ENCODE peak calls at places on chromosomes 7 and 10, in six cellular contexts. N is SK-N-SH, X is HCT116, Z is GM12878, K is K562, M is HepG2. P is an unnamed sample.

GRCh38 chr10:34474060-34474376 is 341.1 kb downstream of the PARD3 start:
- DNase-seq in N (no peak), X (peak; percentile 4), Z (no peak), K (no peak), M (peak; percentile 67), P (no peak)

GRCh38 chr7:39392151-39392550 is 174.1 kb upstream of the YAE1 start:
- DNase-seq in N (no peak), X (no peak), Z (no peak), K (no peak), M (no peak), P (no peak)

GRCh38 chr10:3825244-3825643 is 40.2 kb upstream of the KLF6 start:
- DNase-seq in N (no peak), X (no peak), Z (no peak), K (peak; percentile 39), M (peak; percentile 77), P (no peak)

GRCh38 chr10:5566606-5567005 is 41.8 kb downstream of the CALML3 start:
- DNase-seq in N (no peak), X (no peak), Z (no peak), K (no peak), M (no peak), P (no peak)

GRCh38 chr7:132488634-132489302 is 87.5 kb downstream of the PLXNA4 start:
- DNase-seq in N (peak; percentile 58), X (no peak), Z (no peak), K (no peak), M (no peak), P (no peak)

GRCh38 chr10:802506-802905 is 113.0 kb upstream of the DIP2C start:
- DNase-seq in N (no peak), X (no peak), Z (no peak), K (no peak), M (no peak), P (no peak)

GRCh38 chr10:35890061-35890969 is 248.2 kb upstream of the FZD8 start:
- DNase-seq in N (no peak), X (no peak), Z (no peak), K (no peak), M (no peak), P (no peak)

GRCh38 chr7:68224041-68224534 is 1227.5 kb downstream of the TYW1 start:
- DNase-seq in N (peak; percentile 79), X (no peak), Z (no peak), K (no peak), M (no peak), P (no peak)

GRCh38 chr10:10647331-10647730 is 370.3 kb upstream of the CELF2 start:
- DNase-seq in N (no peak), X (no peak), Z (no peak), K (no peak), M (no peak), P (no peak)

GRCh38 chr7:322111-322671 is 32.2 kb downstream of the FOXL3 start:
- DNase-seq in N (peak; percentile 100), X (peak; percentile 32), Z (no peak), K (peak; percentile 92), M (no peak), P (peak; percentile 99)

GRCh38 chr7:85483205-85483604 is 296.3 kb upstream of the SEMA3D start:
- DNase-seq in N (no peak), X (no peak), Z (no peak), K (no peak), M (no peak), P (no peak)

GRCh38 chr10:12405342-12406320 is 56.3 kb downstream of the CAMK1D start:
- DNase-seq in N (no peak), X (no peak), Z (no peak), K (no peak), M (no peak), P (no peak)

GRCh38 chr7:111788426-111788825 is 226.1 kb upstream of the IMMP2L start:
- DNase-seq in N (no peak), X (no peak), Z (no peak), K (no peak), M (no peak), P (no peak)

GRCh38 chr10:11165591-11166543 is 148.2 kb downstream of the CELF2 start:
- DNase-seq in N (peak; percentile 71), X (no peak), Z (no peak), K (peak; percentile 84), M (no peak), P (no peak)

GRCh38 chr10:45419673-45420020 is 45.6 kb downstream of the ALOX5 start:
- DNase-seq in N (peak; percentile 59), X (no peak), Z (no peak), K (no peak), M (no peak), P (no peak)

GRCh38 chr7:50203521-50203920 is 101.0 kb upstream of the IKZF1 start:
- DNase-seq in N (no peak), X (no peak), Z (no peak), K (no peak), M (no peak), P (no peak)

GRCh38 chr7:2860627-2861133 is 16.6 kb upstream of the GNA12 start:
- DNase-seq in N (no peak), X (no peak), Z (no peak), K (no peak), M (peak; percentile 85), P (no peak)

GRCh38 chr7:84187813-84188212 is 6.8 kb downstream of the SEMA3A start:
- DNase-seq in N (no peak), X (no peak), Z (no peak), K (no peak), M (no peak), P (no peak)

GRCh38 chr7:1225462-1226154 is 7.1 kb upstream of the UNCX start:
- DNase-seq in N (peak; percentile 95), X (no peak), Z (no peak), K (peak; percentile 77), M (no peak), P (peak; percentile 81)

GRCh38 chr10:100037758-100038315 is 28.1 kb upstream of the DNMBP start:
- DNase-seq in N (no peak), X (no peak), Z (no peak), K (no peak), M (no peak), P (no peak)

GRCh38 chr10:112821042-112821441 is 129.0 kb upstream of the TCF7L2 start:
- DNase-seq in N (no peak), X (no peak), Z (no peak), K (no peak), M (no peak), P (no peak)

GRCh38 chr7:121500659-121501058 is 104.6 kb upstream of the FAM3C start:
- DNase-seq in N (no peak), X (no peak), Z (no peak), K (no peak), M (no peak), P (no peak)

GRCh38 chr10:80542053-80542452 is 4.4 kb downstream of the SH2D4B start:
- DNase-seq in N (no peak), X (no peak), Z (no peak), K (no peak), M (peak; percentile 23), P (peak; percentile 14)

GRCh38 chr7:43593010-43593409 is 10.1 kb downstream of the STK17A start:
- DNase-seq in N (no peak), X (no peak), Z (no peak), K (no peak), M (no peak), P (no peak)

GRCh38 chr7:43590862-43591550 is 8.1 kb downstream of the STK17A start:
- DNase-seq in N (no peak), X (no peak), Z (peak; percentile 87), K (no peak), M (no peak), P (no peak)

GRCh38 chr7:43589728-43590127 is 6.8 kb downstream of the STK17A start:
- DNase-seq in N (no peak), X (no peak), Z (no peak), K (no peak), M (no peak), P (no peak)

GRCh38 chr7:43592321-43592720 is 9.4 kb downstream of the STK17A start:
- DNase-seq in N (no peak), X (no peak), Z (no peak), K (no peak), M (no peak), P (no peak)

GRCh38 chr7:43591551-43592180 is 8.8 kb downstream of the STK17A start:
- DNase-seq in N (no peak), X (no peak), Z (no peak), K (no peak), M (peak; percentile 31), P (no peak)
- H4K20me1 ChIP-seq in N (peaks cover 100% of the 10 kb centered on the region), X (peaks cover 5% of the 10 kb centered on the region), Z (no peaks in the 10 kb centered on the region), K (no peaks in the 10 kb centered on the region), M (peaks cover 38% of the 10 kb centered on the region), P (peaks cover 3% of the 10 kb centered on the region)

GRCh38 chr7:24971333-24972165 is 8.4 kb downstream of the OSBPL3 start:
- DNase-seq in N (peak; percentile 48), X (peak; percentile 81), Z (no peak), K (peak; percentile 67), M (peak; percentile 80), P (no peak)
- TF ChIP-seq YY1 in N (no peak), X (no peak), Z (no peak), K (peak; percentile 15), M (no peak), P (no peak)

DNA sequence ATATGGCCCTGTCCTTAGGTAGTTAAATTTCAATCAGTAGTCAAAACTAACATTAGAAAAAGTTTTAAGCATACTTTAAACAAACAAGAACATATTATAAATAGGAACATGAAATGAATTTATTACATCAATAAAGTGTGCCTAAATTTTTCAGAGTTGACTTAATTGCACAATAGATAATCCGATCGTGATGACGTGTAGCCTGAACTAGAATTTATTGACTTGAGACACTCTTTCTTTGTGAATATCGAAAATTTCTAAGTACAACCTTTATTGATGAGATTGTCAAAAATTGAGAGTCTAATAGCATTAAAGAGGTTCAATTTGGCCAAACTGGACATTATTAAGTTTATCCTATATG is 56.0 kb downstream of the CALD1 start:
- DNase-seq in N (no peak), X (no peak), Z (no peak), K (no peak), M (no peak), P (no peak)
- H4K20me1 ChIP-seq in N (peaks cover 19% of the 10 kb centered on the region), X (no peaks in the 10 kb centered on the region), Z (no peaks in the 10 kb centered on the region), K (no peaks in the 10 kb centered on the region), M (no peaks in the 10 kb centered on the region), P (no peaks in the 10 kb centered on the region)

DNA sequence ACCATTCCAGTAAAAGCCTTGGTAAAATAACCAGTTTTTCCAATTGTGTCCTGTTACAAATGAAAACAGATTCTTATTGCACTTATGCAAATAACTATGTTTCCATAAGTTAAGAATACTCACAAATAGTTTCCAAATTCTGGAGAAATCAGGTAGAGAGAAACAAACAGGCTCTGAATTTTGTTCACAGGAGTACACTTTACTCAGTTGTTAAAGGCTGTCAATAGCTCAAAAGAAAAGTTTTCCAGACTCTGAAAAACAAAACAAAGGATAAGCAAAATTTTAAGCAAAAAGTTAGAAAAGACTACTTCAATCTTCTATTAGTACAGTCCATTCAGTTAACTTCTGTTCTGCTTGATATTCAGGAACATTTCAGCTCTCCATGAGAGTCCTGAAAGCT is 32.8 kb upstream of the ZNF365 start:
- DNase-seq in N (no peak), X (no peak), Z (no peak), K (no peak), M (no peak), P (no peak)
- TF ChIP-seq YY1 in N (no peak), X (no peak), Z (no peak), K (no peak), M (no peak), P (no peak)